ENCODE peak calls at places on chromosome 9, in seven cellular contexts. N is Peyer's patch; C is right atrium auricular region; H is heart left ventricle; Z is PC-3; I is CD8-positive, alpha-beta T cell; D is testis. P is an unnamed sample. For H3K4me1, the result is how much of the 10 kb centered on the place peaks cover.

GRCh38 chr9:114238471-114238870 is 83.1 kb downstream of the COL27A1 start:
- DNase-seq in N (no peak), C (peak), H (peak), Z (no peak), I (no peak), D (peak), P (no peak)

GRCh38 chr9:87075537-87075936 is 128.2 kb upstream of the GAS1 start:
- DNase-seq in N (no peak), C (no peak), H (no peak), Z (no peak), I (no peak), D (no peak), P (no peak)

GRCh38 chr9:113999256-114000062 is 78.6 kb downstream of the AMBP start:
- DNase-seq in N (peak), C (peak), H (peak), Z (no peak), I (no peak), D (peak), P (no peak)

GRCh38 chr9:2838356-2838983 is 5.4 kb downstream of the PUM3 start:
- DNase-seq in N (no peak), C (no peak), H (no peak), Z (no peak), I (no peak), D (no peak), P (no peak)

GRCh38 chr9:74443036-74443750 is 53.9 kb upstream of the RORB start:
- DNase-seq in N (no peak), C (no peak), H (no peak), Z (no peak), I (no peak), D (no peak), P (no peak)

GRCh38 chr9:37617837-37618236 is 25.4 kb upstream of the TOMM5 start:
- DNase-seq in N (no peak), C (no peak), H (no peak), Z (peak), I (no peak), D (no peak), P (peak)

GRCh38 chr9:127954831-127955293 is 17.2 kb upstream of the DPM2 start:
- DNase-seq in N (no peak), C (no peak), H (no peak), Z (no peak), I (no peak), D (peak), P (no peak)

GRCh38 chr9:68999393-69000105 is 14.4 kb downstream of the PRKACG start:
- DNase-seq in N (peak), C (peak), H (peak), Z (peak), I (peak), D (peak), P (peak)

GRCh38 chr9:134945509-134946275 is 28.0 kb upstream of the FCN1 start:
- DNase-seq in N (no peak), C (no peak), H (no peak), Z (no peak), I (no peak), D (no peak), P (no peak)

GRCh38 chr9:95008151-95008771 is 281.8 kb downstream of the AOPEP start:
- DNase-seq in N (peak), C (no peak), H (no peak), Z (peak), I (no peak), D (no peak), P (no peak)

GRCh38 chr9:69200071-69200470 is 26.0 kb downstream of the TJP2 start:
- DNase-seq in N (no peak), C (no peak), H (no peak), Z (peak), I (no peak), D (no peak), P (no peak)

GRCh38 chr9:12439267-12439666 is 253.9 kb upstream of the TYRP1 start:
- DNase-seq in N (no peak), C (no peak), H (no peak), Z (no peak), I (no peak), D (no peak), P (no peak)

GRCh38 chr9:8268216-8268878 is 468.8 kb upstream of the DMAC1 start:
- DNase-seq in N (no peak), C (no peak), H (peak), Z (no peak), I (no peak), D (no peak), P (no peak)

GRCh38 chr9:121684381-121685145 is 33.1 kb downstream of the DAB2IP start:
- DNase-seq in N (peak), C (no peak), H (no peak), Z (peak), I (no peak), D (peak), P (no peak)

GRCh38 chr9:131404581-131404980 is 10.7 kb downstream of the PRRC2B start:
- DNase-seq in N (no peak), C (no peak), H (no peak), Z (no peak), I (no peak), D (no peak), P (no peak)
- H3K4me1 ChIP-seq in N (under half), C (half or more), H (half or more), Z (under half), I (half or more), D (half or more), P (half or more)

GRCh38 chr9:129140397-129141065 is 29.3 kb downstream of the PTPA start:
- DNase-seq in N (peak), C (peak), H (peak), Z (peak), I (no peak), D (no peak), P (no peak)
- H3K4me1 ChIP-seq in N (under half), C (half or more), H (half or more), Z (under half), I (under half), D (half or more), P (under half)

GRCh38 chr9:131704988-131705387 is 34.9 kb downstream of the RAPGEF1 start:
- DNase-seq in N (peak), C (no peak), H (no peak), Z (no peak), I (no peak), D (no peak), P (no peak)
- H3K4me1 ChIP-seq in N (under half), C (half or more), H (under half), Z (under half), I (under half), D (under half), P (under half)

DNA sequence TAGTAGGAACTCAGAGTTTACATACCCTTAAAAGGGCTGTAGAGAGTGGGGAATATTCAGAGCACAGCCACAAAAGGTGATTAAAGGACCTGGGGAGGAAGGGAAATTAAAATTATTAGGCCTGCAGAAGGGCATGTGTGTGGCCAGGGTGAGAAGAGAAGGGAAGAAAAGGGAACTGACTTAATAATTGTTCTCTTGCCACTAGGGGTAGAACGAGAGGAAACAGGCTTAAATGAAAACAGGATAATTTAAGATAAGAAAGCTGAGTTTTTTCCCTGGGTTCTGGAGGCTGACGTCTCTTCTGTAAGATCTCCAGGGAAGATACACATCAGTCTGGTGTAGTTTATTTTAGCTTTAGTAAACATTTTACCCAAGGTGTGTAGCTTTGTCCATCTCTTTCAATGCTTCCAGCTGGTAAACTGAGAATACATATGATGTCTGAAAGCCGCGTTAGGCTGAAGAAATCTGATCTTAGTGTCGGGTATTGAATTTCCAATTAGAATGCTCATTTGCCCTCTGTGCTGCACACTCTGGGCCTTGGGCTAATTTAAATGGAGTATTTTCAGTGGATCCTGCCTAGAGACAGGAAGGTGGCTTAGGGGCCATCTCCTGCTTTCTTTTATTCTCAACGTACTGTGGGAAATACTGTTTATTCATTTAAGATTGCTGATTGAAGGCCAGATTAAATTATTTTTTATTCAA is 416.8 kb downstream of the TMEM38B start:
- DNase-seq in N (no peak), C (no peak), H (no peak), Z (no peak), I (no peak), D (no peak), P (no peak)
- H3K4me1 ChIP-seq in N (under half), C (under half), H (under half), Z (under half), I (under half), D (under half), P (under half)

P was measured in CD4-positive, CD25-positive, alpha-beta regulatory T cell.